ENCODE peak calls at places on chromosomes 3 and 15, in seven cellular contexts. Q, V, D, U, C, M and P are unnamed samples.

GRCh38 chr3:25830373-25831305 is 40.7 kb downstream of the OXSM start:
- DNase-seq in Q (no peak), V (no peak), D (peak), U (no peak), C (no peak), M (no peak), P (no peak)

GRCh38 chr3:29453278-29453961 is 172.5 kb downstream of the RBMS3 start:
- DNase-seq in Q (no peak), V (no peak), D (no peak), U (peak), C (no peak), M (no peak), P (no peak)

GRCh38 chr15:29682781-29683180 is 139.5 kb downstream of the TJP1 start:
- DNase-seq in Q (no peak), V (no peak), D (no peak), U (no peak), C (no peak), M (no peak), P (no peak)

GRCh38 chr3:58491506-58492384 is at the start of gene KCTD6:
- DNase-seq in Q (peak), V (peak), D (peak), U (peak), C (peak), M (peak), P (peak)

GRCh38 chr3:159280326-159280725 is 478.5 kb downstream of the MFSD1 start:
- DNase-seq in Q (no peak), V (no peak), D (no peak), U (no peak), C (no peak), M (no peak), P (no peak)

GRCh38 chr3:51675201-51675611 is 4.2 kb downstream of the TEX264 start:
- DNase-seq in Q (no peak), V (no peak), D (peak), U (no peak), C (no peak), M (no peak), P (no peak)

GRCh38 chr3:188529228-188529627 is 375.3 kb downstream of the LPP start:
- DNase-seq in Q (no peak), V (no peak), D (peak), U (no peak), C (no peak), M (no peak), P (no peak)

GRCh38 chr3:140432176-140432753 is 245.6 kb upstream of the TRIM42 start:
- DNase-seq in Q (no peak), V (no peak), D (no peak), U (no peak), C (no peak), M (no peak), P (no peak)

GRCh38 chr3:141011511-141012262 is 39.5 kb upstream of the SPSB4 start:
- DNase-seq in Q (peak), V (peak), D (peak), U (peak), C (no peak), M (peak), P (peak)

GRCh38 chr3:109050591-109051167 is 67.3 kb downstream of the MORC1 start:
- DNase-seq in Q (peak), V (no peak), D (peak), U (peak), C (no peak), M (no peak), P (no peak)

GRCh38 chr3:52268036-52268435 is 10.4 kb downstream of the WDR82 start:
- DNase-seq in Q (no peak), V (no peak), D (no peak), U (no peak), C (no peak), M (no peak), P (no peak)

GRCh38 chr15:29821416-29822099 is 710 bp downstream of the TJP1 start:
- DNase-seq in Q (peak), V (peak), D (peak), U (peak), C (no peak), M (no peak), P (no peak)

GRCh38 chr3:169929830-169930519 is 18.6 kb downstream of the SAMD7 start:
- DNase-seq in Q (no peak), V (no peak), D (no peak), U (no peak), C (no peak), M (no peak), P (peak)

GRCh38 chr15:74592222-74592621 is 23.4 kb upstream of the CLK3 start:
- DNase-seq in Q (peak), V (no peak), D (no peak), U (no peak), C (no peak), M (no peak), P (no peak)

GRCh38 chr15:78976691-78977090 is 31.8 kb upstream of the CTSH start:
- DNase-seq in Q (no peak), V (no peak), D (no peak), U (no peak), C (no peak), M (no peak), P (no peak)

GRCh38 chr15:88834211-88834812 is 31.1 kb downstream of the ACAN start:
- DNase-seq in Q (peak), V (peak), D (peak), U (peak), C (no peak), M (no peak), P (no peak)

GRCh38 chr3:140406655-140407054 is 271.2 kb upstream of the TRIM42 start:
- DNase-seq in Q (no peak), V (no peak), D (no peak), U (no peak), C (no peak), M (no peak), P (no peak)

GRCh38 chr15:49644364-49644794 is 23.5 kb downstream of the DTWD1 start:
- DNase-seq in Q (no peak), V (no peak), D (no peak), U (no peak), C (no peak), M (no peak), P (no peak)

GRCh38 chr15:69881760-69882159 is 216.0 kb downstream of the TLE3 start:
- DNase-seq in Q (no peak), V (no peak), D (no peak), U (no peak), C (no peak), M (no peak), P (no peak)

GRCh38 chr3:108441081-108441507 is 69.3 kb downstream of the MYH15 start:
- DNase-seq in Q (no peak), V (no peak), D (peak), U (no peak), C (no peak), M (no peak), P (no peak)

GRCh38 chr3:122231781-122232180 is 48.3 kb downstream of the CASR start:
- DNase-seq in Q (no peak), V (no peak), D (no peak), U (no peak), C (no peak), M (no peak), P (no peak)

GRCh38 chr3:36364260-36364659 is 16.0 kb upstream of the STAC start:
- DNase-seq in Q (no peak), V (no peak), D (no peak), U (no peak), C (no peak), M (no peak), P (no peak)

GRCh38 chr3:196499061-196499460 is 4.5 kb downstream of the RNF168 start:
- DNase-seq in Q (no peak), V (no peak), D (peak), U (no peak), C (no peak), M (no peak), P (no peak)

GRCh38 chr3:57692404-57693191 is at the start of gene DENND6A:
- DNase-seq in Q (peak), V (peak), D (peak), U (peak), C (peak), M (peak), P (peak)

GRCh38 chr3:31369637-31370036 is 163.1 kb upstream of the STT3B start:
- DNase-seq in Q (no peak), V (no peak), D (peak), U (no peak), C (no peak), M (no peak), P (no peak)

GRCh38 chr15:48507416-48508065 is 138.0 kb downstream of the FBN1 start:
- DNase-seq in Q (peak), V (peak), D (peak), U (peak), C (no peak), M (peak), P (no peak)

GRCh38 chr3:64924961-64925360 is 237.2 kb upstream of the ADAMTS9 start:
- DNase-seq in Q (no peak), V (no peak), D (no peak), U (no peak), C (no peak), M (no peak), P (no peak)

GRCh38 chr3:64922213-64922612 is 234.4 kb upstream of the ADAMTS9 start:
- DNase-seq in Q (no peak), V (no peak), D (no peak), U (no peak), C (no peak), M (no peak), P (no peak)

GRCh38 chr3:64928683-64929082 is 240.9 kb upstream of the ADAMTS9 start:
- DNase-seq in Q (no peak), V (no peak), D (no peak), U (no peak), C (no peak), M (no peak), P (no peak)

GRCh38 chr3:64921666-64922065 is 233.9 kb upstream of the ADAMTS9 start:
- DNase-seq in Q (no peak), V (no peak), D (no peak), U (no peak), C (no peak), M (no peak), P (no peak)

DNA sequence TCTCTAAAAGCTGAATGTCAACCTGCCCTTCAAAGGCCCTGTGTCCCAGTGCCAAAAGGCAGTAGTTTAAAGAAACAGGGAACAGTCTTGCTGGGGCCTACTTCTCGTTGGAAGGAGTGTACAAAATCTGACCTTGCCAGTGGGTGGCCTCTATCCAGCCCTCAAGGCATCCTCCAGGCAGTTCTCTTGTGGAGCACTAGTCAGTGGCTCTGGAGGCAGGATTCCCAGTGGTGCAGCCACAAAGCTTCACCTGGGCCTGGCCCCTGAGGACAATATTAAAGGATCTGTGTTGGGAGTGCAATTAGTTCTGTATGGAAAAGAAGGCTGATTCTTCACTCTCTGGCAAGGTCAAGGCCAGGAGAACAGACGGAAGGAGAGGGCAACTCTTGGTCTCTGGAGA is 237.8 kb upstream of the ADAMTS9 start:
- DNase-seq in Q (no peak), V (no peak), D (no peak), U (no peak), C (no peak), M (no peak), P (no peak)
- H3K4me3 ChIP-seq in Q (no peak), V (no peak), D (no peak), U (no peak), C (no peak), M (no peak), P (no peak)

GRCh38 chr15:82184355-82184754 is 78.2 kb downstream of the EFL1 start:
- DNase-seq in Q (no peak), V (no peak), D (no peak), U (no peak), C (no peak), M (no peak), P (no peak)
- H3K4me3 ChIP-seq in Q (no peak), V (no peak), D (no peak), U (no peak), C (no peak), M (no peak), P (no peak)

GRCh38 chr3:27729325-27729724 is 7.2 kb upstream of the EOMES start:
- DNase-seq in Q (peak), V (no peak), D (no peak), U (no peak), C (no peak), M (no peak), P (no peak)

GRCh38 chr3:27728195-27729087 is 6.3 kb upstream of the EOMES start:
- DNase-seq in Q (peak), V (no peak), D (no peak), U (no peak), C (no peak), M (no peak), P (no peak)

GRCh38 chr3:27726240-27726639 is 4.1 kb upstream of the EOMES start:
- DNase-seq in Q (no peak), V (no peak), D (no peak), U (no peak), C (no peak), M (no peak), P (no peak)

GRCh38 chr3:27730774-27731659 is 8.9 kb upstream of the EOMES start:
- DNase-seq in Q (peak), V (no peak), D (no peak), U (no peak), C (no peak), M (no peak), P (no peak)

DNA sequence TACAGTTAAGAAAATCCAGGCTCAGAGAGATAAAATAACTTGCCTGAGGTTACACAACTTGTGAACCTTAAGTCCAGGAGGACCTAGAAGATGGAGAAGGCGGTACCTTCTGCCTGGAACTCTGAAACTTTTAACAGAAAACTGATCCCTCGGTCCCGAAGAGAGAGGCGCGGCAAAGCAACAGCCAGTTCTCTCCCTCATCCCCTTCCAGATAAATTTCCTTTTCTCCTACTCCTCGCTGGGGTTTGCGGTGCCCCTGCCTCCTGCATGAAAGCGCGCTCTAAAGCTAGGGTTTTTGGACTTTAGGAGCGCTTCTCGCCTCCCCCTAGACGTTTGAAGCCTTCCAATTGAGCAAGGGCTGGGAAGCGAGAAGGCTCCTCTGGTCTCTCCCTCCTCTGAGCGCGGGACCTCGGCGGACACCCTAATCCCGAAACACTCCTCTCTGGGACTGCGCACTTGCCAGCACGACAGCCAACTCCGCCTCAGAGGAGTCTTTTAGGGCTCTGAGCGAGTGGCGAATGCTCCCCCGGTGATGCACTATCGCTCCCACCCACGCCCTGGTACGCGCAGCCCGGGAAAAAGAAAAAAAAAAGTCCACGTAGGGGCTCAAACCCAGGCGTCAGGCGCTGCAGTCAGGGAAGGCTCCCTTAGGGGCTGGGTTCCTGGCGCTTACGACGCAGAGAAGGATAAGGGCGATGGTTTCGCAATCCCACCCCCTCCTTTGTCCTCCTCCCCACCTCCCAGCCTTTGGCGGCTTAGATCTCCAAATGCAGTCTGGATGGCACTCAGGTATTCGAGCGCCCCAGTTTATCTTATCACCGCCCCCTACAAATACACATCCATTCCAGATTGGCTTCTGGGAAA is 7.9 kb upstream of the EOMES start:
- DNase-seq in Q (peak), V (no peak), D (no peak), U (no peak), C (no peak), M (no peak), P (no peak)
- H3K4me3 ChIP-seq in Q (peak), V (peak), D (no peak), U (no peak), C (no peak), M (peak), P (peak)

DNA sequence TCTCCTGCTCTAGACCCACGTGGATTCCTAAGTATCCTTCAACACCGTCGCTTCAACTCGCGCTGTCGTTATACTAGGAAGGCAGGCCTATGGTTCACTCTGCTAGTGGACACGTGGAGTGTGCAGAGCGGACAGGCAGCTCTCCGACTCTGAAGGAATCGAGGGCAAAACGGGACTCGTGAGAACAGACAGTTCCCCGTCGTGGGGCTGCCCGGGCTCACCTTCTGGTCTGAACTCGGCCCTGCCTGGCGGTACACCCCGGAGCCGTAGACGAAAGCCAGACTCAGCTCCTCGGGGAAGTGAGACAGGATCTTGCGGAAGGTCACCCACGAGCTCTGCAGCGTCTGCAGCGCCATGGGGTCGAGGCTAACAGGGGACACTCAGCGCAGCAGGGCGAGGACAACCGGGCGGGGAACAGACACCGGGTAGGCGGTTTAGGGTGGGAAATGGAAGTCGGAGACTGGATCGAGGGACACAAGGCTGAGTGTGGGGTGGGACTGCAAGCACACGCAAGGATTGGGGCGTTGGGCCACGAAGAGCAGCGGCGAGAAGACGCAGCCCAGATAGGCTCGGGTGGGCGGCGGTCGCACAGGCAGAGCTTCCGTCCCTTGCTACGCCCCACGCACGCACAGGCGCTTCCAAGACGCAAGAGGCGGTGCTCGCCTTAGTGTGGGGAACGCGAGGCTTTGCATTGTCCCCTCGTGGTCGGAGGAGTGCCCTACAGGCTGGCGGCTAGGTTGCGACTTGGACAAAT is at the start of gene TAMM41:
- DNase-seq in Q (peak), V (peak), D (peak), U (peak), C (peak), M (peak), P (peak)
- H3K4me3 ChIP-seq in Q (peak), V (peak), D (peak), U (peak), C (peak), M (peak), P (peak)

GRCh38 chr3:160667452-160667851 is 9.5 kb upstream of the ARL14 start:
- DNase-seq in Q (no peak), V (no peak), D (peak), U (peak), C (peak), M (no peak), P (no peak)

GRCh38 chr3:160668454-160668853 is 8.5 kb upstream of the ARL14 start:
- DNase-seq in Q (no peak), V (no peak), D (no peak), U (no peak), C (no peak), M (no peak), P (no peak)

GRCh38 chr3:160661660-160662059 is 15.3 kb upstream of the ARL14 start:
- DNase-seq in Q (no peak), V (no peak), D (no peak), U (no peak), C (no peak), M (no peak), P (no peak)

GRCh38 chr3:160665784-160666526 is 11.0 kb upstream of the ARL14 start:
- DNase-seq in Q (no peak), V (no peak), D (peak), U (peak), C (peak), M (no peak), P (no peak)

DNA sequence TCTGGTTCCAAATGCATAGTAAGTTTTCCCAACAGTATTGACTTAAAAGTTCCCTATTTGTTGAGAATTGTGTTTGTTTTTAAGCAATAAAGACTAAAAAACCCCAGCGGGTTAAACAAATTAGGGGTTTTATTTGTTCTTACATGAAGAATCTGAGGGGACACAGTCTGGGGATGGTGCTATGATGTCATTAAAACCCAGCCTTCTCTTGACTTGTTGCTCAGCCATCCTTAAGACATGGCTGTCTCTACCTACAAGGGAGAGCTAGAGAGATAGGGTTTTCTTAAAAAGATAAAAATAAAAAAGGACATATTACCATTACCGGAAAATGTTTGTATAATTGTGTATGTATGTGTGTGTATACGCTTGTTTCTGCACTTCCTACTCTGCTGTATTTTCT is 11.7 kb upstream of the ARL14 start:
- DNase-seq in Q (no peak), V (no peak), D (no peak), U (no peak), C (no peak), M (no peak), P (no peak)
- H3K4me3 ChIP-seq in Q (no peak), V (no peak), D (no peak), U (no peak), C (no peak), M (no peak), P (no peak)

DNA sequence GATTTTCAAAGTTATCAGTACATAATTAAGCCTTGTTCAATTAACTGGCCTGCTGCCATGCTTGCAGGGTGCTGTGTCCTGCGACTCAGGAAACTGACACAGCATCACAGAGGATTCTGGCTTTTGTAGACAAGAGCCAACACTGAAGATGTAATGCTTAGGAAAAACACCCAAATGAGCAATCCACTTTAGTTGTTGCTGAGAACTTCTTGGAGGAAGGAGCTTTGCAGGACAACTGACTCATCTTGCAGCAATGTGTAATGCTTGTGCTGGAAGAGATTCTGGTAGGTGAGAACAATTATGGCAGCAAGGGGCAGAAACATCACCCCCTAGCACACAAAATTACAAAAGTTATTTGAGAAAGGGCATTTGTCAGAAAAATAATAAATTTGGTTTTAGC is 67.6 kb downstream of the NLGN1 start:
- DNase-seq in Q (no peak), V (no peak), D (peak), U (no peak), C (peak), M (no peak), P (no peak)
- H3K4me3 ChIP-seq in Q (no peak), V (no peak), D (no peak), U (no peak), C (no peak), M (no peak), P (no peak)

GRCh38 chr15:97874139-97874538 is 86.4 kb upstream of the ARRDC4 start:
- DNase-seq in Q (no peak), V (no peak), D (no peak), U (no peak), C (no peak), M (no peak), P (no peak)

GRCh38 chr15:97870771-97871170 is 89.7 kb upstream of the ARRDC4 start:
- DNase-seq in Q (no peak), V (no peak), D (no peak), U (no peak), C (no peak), M (no peak), P (no peak)

GRCh38 chr15:97875513-97876285 is 84.8 kb upstream of the ARRDC4 start:
- DNase-seq in Q (peak), V (peak), D (no peak), U (peak), C (no peak), M (no peak), P (no peak)

GRCh38 chr15:97875025-97875512 is 85.4 kb upstream of the ARRDC4 start:
- DNase-seq in Q (no peak), V (no peak), D (no peak), U (no peak), C (no peak), M (no peak), P (no peak)
- H3K4me3 ChIP-seq in Q (no peak), V (peak), D (no peak), U (no peak), C (no peak), M (no peak), P (no peak)